ENCODE peak calls at places on chromosomes 16 and 17, in five cellular contexts. R is heart right ventricle, H is NCI-H1092, Y is HFFc6, I is T-helper 1 cell. K is an unnamed sample.

GRCh38 chr17:78173025-78173715 is 4.8 kb downstream of the SYNGR2 start:
- DNase-seq in R (no peak), H (no peak), Y (no peak), I (no peak), K (no peak)

GRCh38 chr16:28069921-28070794 is 6.6 kb upstream of the GSG1L start:
- DNase-seq in R (no peak), H (no peak), Y (no peak), I (no peak), K (no peak)

GRCh38 chr17:39929657-39930407 is 2.3 kb downstream of the LRRC3C start:
- DNase-seq in R (no peak), H (no peak), Y (peak), I (no peak), K (peak)

GRCh38 chr17:16928406-16929280 is 43.3 kb downstream of the TNFRSF13B start:
- DNase-seq in R (no peak), H (no peak), Y (no peak), I (no peak), K (no peak)

GRCh38 chr17:42694524-42694923 is 12.2 kb downstream of the CNTNAP1 start:
- DNase-seq in R (no peak), H (no peak), Y (no peak), I (no peak), K (no peak)

GRCh38 chr17:2364132-2365116 is 27.1 kb downstream of the SGSM2 start:
- DNase-seq in R (peak), H (no peak), Y (no peak), I (no peak), K (no peak)

GRCh38 chr16:11056989-11057645 is 112.8 kb downstream of the CLEC16A start:
- DNase-seq in R (no peak), H (no peak), Y (no peak), I (no peak), K (no peak)

GRCh38 chr16:84194470-84195200 is 3.7 kb downstream of the ADAD2 start:
- DNase-seq in R (no peak), H (peak), Y (no peak), I (no peak), K (no peak)

GRCh38 chr17:74737299-74738050 is 419 bp downstream of the RAB37 start:
- DNase-seq in R (no peak), H (no peak), Y (no peak), I (no peak), K (no peak)

GRCh38 chr16:27318399-27319256 is 4.9 kb downstream of the IL4R start:
- DNase-seq in R (no peak), H (no peak), Y (no peak), I (no peak), K (no peak)

GRCh38 chr17:78133971-78134898 is 3.7 kb downstream of the TMC8 start:
- DNase-seq in R (no peak), H (peak), Y (no peak), I (peak), K (no peak)

GRCh38 chr16:1713331-1713730 is 7.3 kb downstream of the MAPK8IP3 start:
- DNase-seq in R (no peak), H (no peak), Y (no peak), I (no peak), K (no peak)

GRCh38 chr17:70834039-70834438 is 664.7 kb downstream of the KCNJ2 start:
- DNase-seq in R (no peak), H (no peak), Y (no peak), I (no peak), K (no peak)

GRCh38 chr17:12619444-12620199 is 46.1 kb upstream of the MYOCD start:
- DNase-seq in R (no peak), H (no peak), Y (peak), I (no peak), K (no peak)

GRCh38 chr17:67528751-67529436 is 151.8 kb downstream of the PITPNC1 start:
- DNase-seq in R (peak), H (peak), Y (peak), I (no peak), K (peak)

GRCh38 chr16:35210681-35211433 is 1751.4 kb downstream of the TP53TG3F start:
- DNase-seq in R (no peak), H (no peak), Y (no peak), I (no peak), K (no peak)

GRCh38 chr16:19437280-19437679 is 19.6 kb downstream of the TMC5 start:
- DNase-seq in R (no peak), H (no peak), Y (no peak), I (no peak), K (no peak)

GRCh38 chr16:4064950-4065352 is 51.3 kb downstream of the ADCY9 start:
- DNase-seq in R (no peak), H (no peak), Y (no peak), I (no peak), K (no peak)

GRCh38 chr17:31663576-31663975 is 195.5 kb downstream of the COPRS start:
- DNase-seq in R (no peak), H (no peak), Y (no peak), I (no peak), K (no peak)

GRCh38 chr16:88924834-88925539 is 52.0 kb downstream of the CBFA2T3 start:
- DNase-seq in R (no peak), H (peak), Y (peak), I (no peak), K (peak)

GRCh38 chr17:82098939-82099765 is 1.1 kb upstream of the FASN start:
- DNase-seq in R (no peak), H (no peak), Y (no peak), I (no peak), K (no peak)

GRCh38 chr16:86676216-86676800 is 98.0 kb downstream of the FOXL1 start:
- DNase-seq in R (no peak), H (no peak), Y (peak), I (no peak), K (peak)

GRCh38 chr17:20191066-20191465 is 181.9 kb downstream of the SPECC1 start:
- DNase-seq in R (no peak), H (no peak), Y (peak), I (no peak), K (no peak)

GRCh38 chr16:23687034-23687808 is 8.5 kb downstream of the PLK1 start:
- DNase-seq in R (no peak), H (no peak), Y (no peak), I (no peak), K (no peak)

GRCh38 chr16:89410794-89411309 is 79.5 kb downstream of the ANKRD11 start:
- DNase-seq in R (peak), H (peak), Y (peak), I (no peak), K (peak)

K was measured in GM03348.